ENCODE peak calls at places on chromosome 13, in seven cellular contexts. Z is fibroblast of lung, Y is IMR-90, D is HFF-Myc, U is neural progenitor cell, T is tibial artery, O is choroid plexus epithelial cell. N is an unnamed sample.

GRCh38 chr13:32830632-32831031 is 185.6 kb upstream of the KL start:
- DNase-seq in Z (no peak), Y (no peak), D (no peak), U (no peak), T (no peak), O (no peak), N (no peak)

GRCh38 chr13:41019027-41019487 is at the start of gene ELF1:
- DNase-seq in Z (peak; percentile 65), Y (peak; percentile 52), D (peak; percentile 51), U (no peak), T (no peak), O (peak; percentile 65), N (peak; percentile 40)

GRCh38 chr13:48586591-48587103 is 53.8 kb upstream of the RCBTB2 start:
- DNase-seq in Z (peak; percentile 24), Y (peak; percentile 11), D (no peak), U (no peak), T (no peak), O (peak; percentile 61), N (peak; percentile 68)

GRCh38 chr13:75764251-75764650 is 128.1 kb downstream of the LMO7 start:
- DNase-seq in Z (no peak), Y (no peak), D (no peak), U (no peak), T (no peak), O (no peak), N (no peak)

GRCh38 chr13:48009298-48009697 is 8.2 kb upstream of the SUCLA2 start:
- DNase-seq in Z (peak; percentile 64), Y (peak; percentile 51), D (no peak), U (no peak), T (no peak), O (peak; percentile 68), N (no peak)

GRCh38 chr13:29472317-29472961 is 123.0 kb downstream of the SLC7A1 start:
- DNase-seq in Z (peak; percentile 64), Y (peak; percentile 58), D (peak; percentile 31), U (peak; percentile 84), T (no peak), O (peak; percentile 80), N (peak; percentile 72)

GRCh38 chr13:34017231-34017630 is 199.3 kb downstream of the RFC3 start:
- DNase-seq in Z (no peak), Y (no peak), D (no peak), U (no peak), T (no peak), O (no peak), N (no peak)

GRCh38 chr13:91406619-91407018 is 8.2 kb downstream of the GPC5 start:
- DNase-seq in Z (peak; percentile 39), Y (peak; percentile 35), D (peak; percentile 10), U (peak; percentile 83), T (no peak), O (peak; percentile 61), N (peak; percentile 4)

GRCh38 chr13:59345316-59345715 is 818.4 kb downstream of the DIAPH3 start:
- DNase-seq in Z (peak; percentile 66), Y (no peak), D (no peak), U (no peak), T (no peak), O (peak; percentile 58), N (peak; percentile 42)

GRCh38 chr13:40589285-40590109 is 76.9 kb downstream of the FOXO1 start:
- DNase-seq in Z (peak; percentile 49), Y (no peak), D (peak; percentile 27), U (peak; percentile 38), T (no peak), O (peak; percentile 70), N (peak; percentile 57)

GRCh38 chr13:40440990-40441820 is 225.2 kb downstream of the FOXO1 start:
- DNase-seq in Z (peak; percentile 78), Y (no peak), D (no peak), U (no peak), T (peak; percentile 92), O (peak; percentile 30), N (peak; percentile 96)

GRCh38 chr13:34765446-34766180 is 176.5 kb upstream of the NBEA start:
- DNase-seq in Z (no peak), Y (no peak), D (no peak), U (no peak), T (no peak), O (no peak), N (no peak)

GRCh38 chr13:99605417-99606321 is 104.4 kb downstream of the TM9SF2 start:
- DNase-seq in Z (no peak), Y (no peak), D (no peak), U (peak; percentile 70), T (peak; percentile 80), O (no peak), N (peak; percentile 54)

GRCh38 chr13:114100446-114101320 is 31.7 kb downstream of the RASA3 start:
- DNase-seq in Z (peak; percentile 54), Y (no peak), D (no peak), U (no peak), T (peak; percentile 72), O (no peak), N (no peak)

GRCh38 chr13:42497798-42498197 is 76.2 kb upstream of the TNFSF11 start:
- DNase-seq in Z (peak; percentile 77), Y (peak; percentile 40), D (no peak), U (no peak), T (no peak), O (peak; percentile 91), N (no peak)

GRCh38 chr13:74930402-74931165 is 551.4 kb downstream of the TBC1D4 start:
- DNase-seq in Z (peak; percentile 64), Y (peak; percentile 61), D (no peak), U (no peak), T (no peak), O (peak; percentile 63), N (no peak)

GRCh38 chr13:112711528-112712265 is 21.9 kb downstream of the ATP11A start:
- DNase-seq in Z (peak; percentile 97), Y (peak; percentile 98), D (peak; percentile 91), U (peak; percentile 95), T (peak; percentile 91), O (peak; percentile 87), N (peak; percentile 88)

GRCh38 chr13:97339989-97340361 is 94.0 kb upstream of the RAP2A start:
- DNase-seq in Z (no peak), Y (no peak), D (no peak), U (no peak), T (no peak), O (no peak), N (no peak)

GRCh38 chr13:46667687-46668281 is 114.8 kb downstream of the LRCH1 start:
- DNase-seq in Z (peak; percentile 31), Y (no peak), D (no peak), U (no peak), T (no peak), O (no peak), N (no peak)

GRCh38 chr13:46666727-46667456 is 113.9 kb downstream of the LRCH1 start:
- DNase-seq in Z (no peak), Y (no peak), D (no peak), U (peak; percentile 63), T (peak; percentile 82), O (no peak), N (no peak)

GRCh38 chr13:46665630-46666482 is 112.9 kb downstream of the LRCH1 start:
- DNase-seq in Z (no peak), Y (no peak), D (no peak), U (no peak), T (no peak), O (no peak), N (no peak)

GRCh38 chr13:46668906-46669525 is 116.0 kb downstream of the LRCH1 start:
- DNase-seq in Z (no peak), Y (no peak), D (no peak), U (no peak), T (no peak), O (no peak), N (no peak)

GRCh38 chr13:46668302-46668720 is 115.3 kb downstream of the LRCH1 start:
- DNase-seq in Z (peak; percentile 94), Y (peak; percentile 95), D (peak; percentile 68), U (no peak), T (no peak), O (peak; percentile 91), N (peak; percentile 35)
- H3K4me3 ChIP-seq in Z (peak overlapping the region; percentile 42), Y (peak overlapping the region; percentile 50), D (no peak overlapping the region), U (no peak overlapping the region), T (peak overlapping the region; percentile 13), O (peak overlapping the region; percentile 28), N (no peak overlapping the region)

DNA sequence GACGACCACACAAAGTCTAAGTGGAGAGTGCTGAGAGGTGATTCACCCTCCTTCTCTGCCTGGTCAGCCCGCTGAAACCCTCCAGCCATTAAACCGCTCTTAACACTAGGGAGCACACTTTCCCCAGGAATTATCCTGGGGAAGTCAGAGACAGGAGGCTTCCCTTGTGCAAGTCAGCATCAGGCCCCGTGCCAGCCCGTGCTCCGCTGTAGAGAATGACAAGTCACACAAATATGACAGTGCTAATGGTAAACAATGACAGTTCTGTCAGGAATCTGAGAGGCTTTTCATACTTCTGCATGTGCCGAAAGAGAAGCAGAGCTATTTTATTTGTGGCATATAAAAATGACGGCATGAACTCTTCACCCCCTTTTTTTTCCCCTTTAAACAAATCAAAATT is 816.9 kb upstream of the SLC10A2 start:
- DNase-seq in Z (peak; percentile 96), Y (peak; percentile 95), D (no peak), U (peak; percentile 83), T (peak; percentile 84), O (peak; percentile 96), N (peak; percentile 92)
- TF ChIP-seq CTCF in Z (peak; percentile 71), Y (peak; percentile 81), D (peak; percentile 6), U (peak; percentile 70), T (peak; percentile 21), O (peak; percentile 84), N (peak; percentile 51)

DNA sequence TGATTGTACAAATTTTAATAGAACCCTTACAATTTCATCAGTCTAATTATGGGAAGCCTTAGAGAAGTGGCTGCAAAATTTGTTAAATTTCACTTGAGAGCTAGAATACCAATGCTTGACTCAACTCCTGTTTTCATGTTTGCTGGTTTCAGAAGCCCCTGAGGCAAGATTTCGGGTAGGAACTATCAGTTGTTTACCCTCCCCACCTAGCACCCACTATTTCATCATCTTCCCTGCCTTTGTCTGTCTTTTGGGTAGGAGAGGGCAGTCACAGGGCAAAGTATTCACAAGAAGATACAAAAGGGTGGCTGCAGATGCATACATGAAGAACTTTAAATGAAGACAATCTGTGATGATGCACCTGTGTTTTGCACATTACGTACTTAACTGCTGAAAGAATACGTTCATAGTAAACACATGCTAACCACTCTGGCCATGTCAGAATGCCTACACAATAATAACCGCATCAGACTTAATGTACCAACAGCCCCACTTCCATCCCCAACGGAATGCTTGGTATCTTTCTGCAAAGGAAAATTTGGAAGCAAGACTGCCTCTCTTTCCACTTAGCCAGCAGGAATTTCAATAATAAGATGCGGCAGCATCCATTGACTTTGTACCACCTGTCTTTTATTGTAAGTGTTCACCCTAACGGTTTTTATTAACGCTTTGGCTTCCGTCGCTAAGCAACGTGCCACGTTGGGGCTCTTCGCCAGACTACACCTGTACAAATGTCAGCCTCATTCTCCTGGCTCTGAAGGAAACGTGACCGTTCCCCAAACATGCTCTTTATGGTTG is 30.4 kb downstream of the TPT1 start:
- DNase-seq in Z (no peak), Y (no peak), D (no peak), U (no peak), T (no peak), O (no peak), N (no peak)
- H3K4me3 ChIP-seq in Z (peak overlapping the region; percentile 57), Y (no peak overlapping the region), D (peak overlapping the region; percentile 35), U (peak overlapping the region; percentile 37), T (peak overlapping the region; percentile 64), O (no peak overlapping the region), N (no peak overlapping the region)

DNA sequence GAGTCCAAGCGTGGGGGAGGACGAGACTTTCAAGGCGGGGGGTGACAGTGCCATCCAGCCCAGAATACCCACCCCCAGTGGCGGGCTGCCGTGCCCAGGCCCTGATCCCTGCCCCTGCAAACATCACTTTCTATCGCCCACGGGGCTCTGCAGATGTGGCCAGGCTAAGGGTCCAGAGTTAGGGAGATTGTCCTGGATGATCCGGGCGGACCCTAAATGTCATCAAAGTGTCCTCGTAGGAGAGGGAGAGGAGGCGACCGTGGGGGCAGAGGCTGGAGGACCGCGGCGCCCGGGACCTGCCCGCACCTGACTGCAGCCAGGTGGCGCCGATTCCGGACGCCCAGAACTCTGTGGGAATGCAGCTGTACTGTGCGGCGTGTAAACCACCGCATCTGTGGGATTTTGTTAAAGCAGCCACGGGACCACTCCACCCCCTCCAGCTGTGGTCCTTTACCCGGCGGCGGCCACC is 32.4 kb downstream of the GJA3 start:
- DNase-seq in Z (no peak), Y (no peak), D (no peak), U (peak; percentile 51), T (no peak), O (no peak), N (peak; percentile 28)
- TF ChIP-seq CTCF in Z (peak; percentile 16), Y (no peak), D (peak; percentile 16), U (peak; percentile 39), T (no peak), O (peak; percentile 42), N (peak; percentile 19)

N was measured in adrenal gland.